ENCODE peak calls at places on chromosomes 3 and 15, in eight cellular contexts. One of them, this sample, is unnamed.

GRCh38 chr3:53672987-53673386 is 173.2 kb downstream of the CHDH start:
- DNase-seq in MV-4-11: no peak
- DNase-seq in CD4-positive, alpha-beta T cell: no peak
- DNase-seq in fibroblast of the conjunctiva: no peak
- DNase-seq in HFFc6: no peak
- DNase-seq in H7: no peak
- DNase-seq in kidney glomerular epithelial cell: no peak
- DNase-seq in amniotic stem cell: no peak
- DNase-seq in this sample: no peak

GRCh38 chr3:150357923-150358322 is 50.2 kb upstream of the TSC22D2 start:
- DNase-seq in CD4-positive, alpha-beta T cell: no peak
- DNase-seq in MV-4-11: no peak
- DNase-seq in HFFc6: no peak
- DNase-seq in H7: no peak
- DNase-seq in kidney glomerular epithelial cell: no peak
- DNase-seq in amniotic stem cell: no peak
- DNase-seq in fibroblast of the conjunctiva: no peak
- DNase-seq in this sample: no peak

GRCh38 chr3:128009952-128010846 is 42.0 kb upstream of the SEC61A1 start:
- DNase-seq in H7: no peak
- DNase-seq in CD4-positive, alpha-beta T cell: no peak
- DNase-seq in MV-4-11: peak; percentile 85
- DNase-seq in HFFc6: no peak
- DNase-seq in amniotic stem cell: no peak
- DNase-seq in fibroblast of the conjunctiva: peak; percentile 81
- DNase-seq in kidney glomerular epithelial cell: no peak
- DNase-seq in this sample: peak; percentile 36

GRCh38 chr15:98439523-98439942 is 208.8 kb upstream of the IGF1R start:
- DNase-seq in fibroblast of the conjunctiva: no peak
- DNase-seq in amniotic stem cell: no peak
- DNase-seq in MV-4-11: no peak
- DNase-seq in kidney glomerular epithelial cell: no peak
- DNase-seq in H7: peak; percentile 11
- DNase-seq in HFFc6: no peak
- DNase-seq in CD4-positive, alpha-beta T cell: no peak
- DNase-seq in this sample: no peak

GRCh38 chr3:188905991-188906635 is 265.7 kb upstream of the TPRG1 start:
- DNase-seq in CD4-positive, alpha-beta T cell: no peak
- DNase-seq in fibroblast of the conjunctiva: no peak
- DNase-seq in amniotic stem cell: no peak
- DNase-seq in HFFc6: no peak
- DNase-seq in H7: no peak
- DNase-seq in MV-4-11: no peak
- DNase-seq in kidney glomerular epithelial cell: no peak
- DNase-seq in this sample: no peak

GRCh38 chr3:4309476-4310121 is 6.4 kb downstream of the SETMAR start:
- DNase-seq in kidney glomerular epithelial cell: no peak
- DNase-seq in CD4-positive, alpha-beta T cell: no peak
- DNase-seq in H7: no peak
- DNase-seq in amniotic stem cell: no peak
- DNase-seq in fibroblast of the conjunctiva: no peak
- DNase-seq in MV-4-11: peak; percentile 40
- DNase-seq in HFFc6: no peak
- DNase-seq in this sample: no peak

GRCh38 chr3:1055870-1056269 is 37.0 kb upstream of the CNTN6 start:
- DNase-seq in CD4-positive, alpha-beta T cell: no peak
- DNase-seq in fibroblast of the conjunctiva: no peak
- DNase-seq in MV-4-11: no peak
- DNase-seq in kidney glomerular epithelial cell: no peak
- DNase-seq in H7: no peak
- DNase-seq in HFFc6: no peak
- DNase-seq in amniotic stem cell: no peak
- DNase-seq in this sample: no peak

GRCh38 chr15:49789436-49789835 is 168.6 kb downstream of the DTWD1 start:
- DNase-seq in HFFc6: no peak
- DNase-seq in CD4-positive, alpha-beta T cell: no peak
- DNase-seq in kidney glomerular epithelial cell: no peak
- DNase-seq in H7: no peak
- DNase-seq in MV-4-11: no peak
- DNase-seq in fibroblast of the conjunctiva: no peak
- DNase-seq in amniotic stem cell: no peak
- DNase-seq in this sample: no peak

GRCh38 chr3:155889952-155890351 is 19.5 kb downstream of the GMPS start:
- DNase-seq in amniotic stem cell: no peak
- DNase-seq in fibroblast of the conjunctiva: no peak
- DNase-seq in MV-4-11: no peak
- DNase-seq in HFFc6: no peak
- DNase-seq in kidney glomerular epithelial cell: no peak
- DNase-seq in H7: no peak
- DNase-seq in CD4-positive, alpha-beta T cell: no peak
- DNase-seq in this sample: no peak

GRCh38 chr15:78179906-78180305 is 30.7 kb downstream of the IDH3A start:
- DNase-seq in H7: no peak
- DNase-seq in CD4-positive, alpha-beta T cell: no peak
- DNase-seq in fibroblast of the conjunctiva: no peak
- DNase-seq in MV-4-11: no peak
- DNase-seq in kidney glomerular epithelial cell: no peak
- DNase-seq in HFFc6: no peak
- DNase-seq in amniotic stem cell: no peak
- DNase-seq in this sample: no peak

GRCh38 chr3:151169700-151170224 is 33.3 kb downstream of the GPR171 start:
- DNase-seq in kidney glomerular epithelial cell: peak; percentile 37
- DNase-seq in CD4-positive, alpha-beta T cell: no peak
- DNase-seq in amniotic stem cell: no peak
- DNase-seq in MV-4-11: peak; percentile 98
- DNase-seq in H7: no peak
- DNase-seq in fibroblast of the conjunctiva: no peak
- DNase-seq in HFFc6: no peak
- DNase-seq in this sample: no peak

GRCh38 chr3:102020670-102021069 is 171.4 kb downstream of the NFKBIZ start:
- DNase-seq in CD4-positive, alpha-beta T cell: no peak
- DNase-seq in fibroblast of the conjunctiva: no peak
- DNase-seq in kidney glomerular epithelial cell: no peak
- DNase-seq in H7: no peak
- DNase-seq in MV-4-11: peak; percentile 36
- DNase-seq in amniotic stem cell: no peak
- DNase-seq in HFFc6: no peak
- DNase-seq in this sample: no peak

GRCh38 chr3:124117486-124117885 is 125.6 kb upstream of the ROPN1 start:
- DNase-seq in MV-4-11: peak; percentile 59
- DNase-seq in CD4-positive, alpha-beta T cell: no peak
- DNase-seq in kidney glomerular epithelial cell: peak; percentile 36
- DNase-seq in amniotic stem cell: no peak
- DNase-seq in HFFc6: peak; percentile 50
- DNase-seq in H7: no peak
- DNase-seq in fibroblast of the conjunctiva: peak; percentile 12
- DNase-seq in this sample: no peak

GRCh38 chr3:119437852-119438251 is 25.6 kb downstream of the TMEM39A start:
- DNase-seq in amniotic stem cell: no peak
- DNase-seq in fibroblast of the conjunctiva: no peak
- DNase-seq in HFFc6: no peak
- DNase-seq in MV-4-11: no peak
- DNase-seq in H7: no peak
- DNase-seq in CD4-positive, alpha-beta T cell: no peak
- DNase-seq in kidney glomerular epithelial cell: no peak
- DNase-seq in this sample: no peak

GRCh38 chr3:174907027-174907426 is 47.9 kb downstream of the NAALADL2 start:
- DNase-seq in MV-4-11: no peak
- DNase-seq in kidney glomerular epithelial cell: no peak
- DNase-seq in H7: no peak
- DNase-seq in amniotic stem cell: no peak
- DNase-seq in HFFc6: no peak
- DNase-seq in CD4-positive, alpha-beta T cell: no peak
- DNase-seq in fibroblast of the conjunctiva: no peak
- DNase-seq in this sample: no peak

GRCh38 chr3:134312072-134312872 is 61.6 kb upstream of the RYK start:
- DNase-seq in H7: peak; percentile 72
- DNase-seq in MV-4-11: no peak
- DNase-seq in CD4-positive, alpha-beta T cell: no peak
- DNase-seq in fibroblast of the conjunctiva: no peak
- DNase-seq in HFFc6: no peak
- DNase-seq in kidney glomerular epithelial cell: peak; percentile 71
- DNase-seq in amniotic stem cell: no peak
- DNase-seq in this sample: peak; percentile 56

GRCh38 chr15:57323806-57324589 is 52.3 kb upstream of the CGNL1 start:
- DNase-seq in MV-4-11: no peak
- DNase-seq in CD4-positive, alpha-beta T cell: no peak
- DNase-seq in amniotic stem cell: no peak
- DNase-seq in H7: peak; percentile 83
- DNase-seq in HFFc6: no peak
- DNase-seq in kidney glomerular epithelial cell: peak; percentile 80
- DNase-seq in fibroblast of the conjunctiva: no peak
- DNase-seq in this sample: peak; percentile 57

GRCh38 chr3:44066806-44067205 is 174.9 kb upstream of the TOPAZ1 start:
- DNase-seq in kidney glomerular epithelial cell: no peak
- DNase-seq in amniotic stem cell: no peak
- DNase-seq in fibroblast of the conjunctiva: no peak
- DNase-seq in H7: no peak
- DNase-seq in CD4-positive, alpha-beta T cell: no peak
- DNase-seq in MV-4-11: no peak
- DNase-seq in HFFc6: peak; percentile 23
- DNase-seq in this sample: no peak

This sample was measured in LoVo.